ENCODE peak calls at places on chromosome 7, in four cellular contexts. One of them, this sample, is unnamed.

GRCh38 chr7:114711244-114711643 is 210.7 kb upstream of the MDFIC start:
- DNase-seq in fibroblast of the conjunctiva: no peak
- DNase-seq in heart left ventricle: no peak
- DNase-seq in anterior cingulate cortex: no peak
- DNase-seq in this sample: no peak

GRCh38 chr7:124856299-124856888 is 73.2 kb downstream of the POT1 start:
- DNase-seq in heart left ventricle: no peak
- DNase-seq in fibroblast of the conjunctiva: peak
- DNase-seq in anterior cingulate cortex: no peak
- DNase-seq in this sample: peak

GRCh38 chr7:74633451-74633921 is 24.0 kb upstream of the GTF2I start:
- DNase-seq in heart left ventricle: no peak
- DNase-seq in anterior cingulate cortex: no peak
- DNase-seq in fibroblast of the conjunctiva: no peak
- DNase-seq in this sample: no peak

GRCh38 chr7:132081686-132082085 is 494.6 kb downstream of the PLXNA4 start:
- DNase-seq in heart left ventricle: no peak
- DNase-seq in anterior cingulate cortex: no peak
- DNase-seq in fibroblast of the conjunctiva: no peak
- DNase-seq in this sample: no peak

GRCh38 chr7:28882896-28883470 is 75.1 kb downstream of the TRIL start:
- DNase-seq in fibroblast of the conjunctiva: no peak
- DNase-seq in anterior cingulate cortex: no peak
- DNase-seq in heart left ventricle: no peak
- DNase-seq in this sample: no peak

GRCh38 chr7:122546496-122546895 is 152.4 kb downstream of the RNF133 start:
- DNase-seq in fibroblast of the conjunctiva: no peak
- DNase-seq in anterior cingulate cortex: no peak
- DNase-seq in heart left ventricle: no peak
- DNase-seq in this sample: no peak

GRCh38 chr7:16916733-16917132 is 35.0 kb upstream of the AGR3 start:
- DNase-seq in anterior cingulate cortex: no peak
- DNase-seq in fibroblast of the conjunctiva: no peak
- DNase-seq in heart left ventricle: no peak
- DNase-seq in this sample: no peak

GRCh38 chr7:113710310-113711106 is 208.3 kb downstream of the PPP1R3A start:
- DNase-seq in anterior cingulate cortex: no peak
- DNase-seq in fibroblast of the conjunctiva: peak
- DNase-seq in heart left ventricle: no peak
- DNase-seq in this sample: peak

GRCh38 chr7:116687801-116688201 is 15.8 kb downstream of the MET start:
- DNase-seq in anterior cingulate cortex: no peak
- DNase-seq in fibroblast of the conjunctiva: peak
- DNase-seq in heart left ventricle: no peak
- DNase-seq in this sample: no peak

GRCh38 chr7:79227035-79227434 is 226.4 kb downstream of the MAGI2 start:
- DNase-seq in heart left ventricle: no peak
- DNase-seq in fibroblast of the conjunctiva: no peak
- DNase-seq in anterior cingulate cortex: no peak
- DNase-seq in this sample: no peak

GRCh38 chr7:134900430-134900876 is 85.9 kb upstream of the AGBL3 start:
- DNase-seq in anterior cingulate cortex: no peak
- DNase-seq in fibroblast of the conjunctiva: no peak
- DNase-seq in heart left ventricle: no peak
- DNase-seq in this sample: no peak

GRCh38 chr7:81013036-81013435 is 94.2 kb upstream of the SEMA3C start:
- DNase-seq in heart left ventricle: no peak
- DNase-seq in fibroblast of the conjunctiva: peak
- DNase-seq in anterior cingulate cortex: no peak
- DNase-seq in this sample: no peak

GRCh38 chr7:155798673-155799439 is 13.4 kb downstream of the SHH start:
- DNase-seq in heart left ventricle: no peak
- DNase-seq in anterior cingulate cortex: no peak
- DNase-seq in fibroblast of the conjunctiva: no peak
- DNase-seq in this sample: no peak

GRCh38 chr7:27106181-27106905 is 3.9 kb upstream of the HOXA2 start:
- DNase-seq in heart left ventricle: no peak
- DNase-seq in fibroblast of the conjunctiva: no peak
- DNase-seq in anterior cingulate cortex: no peak
- DNase-seq in this sample: no peak

GRCh38 chr7:4758791-4759190 is 16.6 kb upstream of the AP5Z1 start:
- DNase-seq in heart left ventricle: no peak
- DNase-seq in fibroblast of the conjunctiva: no peak
- DNase-seq in anterior cingulate cortex: no peak
- DNase-seq in this sample: no peak

GRCh38 chr7:116805100-116805544 is 57.3 kb upstream of the CAPZA2 start:
- DNase-seq in anterior cingulate cortex: no peak
- DNase-seq in fibroblast of the conjunctiva: no peak
- DNase-seq in heart left ventricle: peak
- DNase-seq in this sample: no peak

GRCh38 chr7:98210513-98211220 is 572 bp upstream of the BHLHA15 start:
- DNase-seq in fibroblast of the conjunctiva: no peak
- DNase-seq in anterior cingulate cortex: no peak
- DNase-seq in heart left ventricle: no peak
- DNase-seq in this sample: no peak

GRCh38 chr7:96250776-96251361 is 71.0 kb downstream of the SLC25A13 start:
- DNase-seq in anterior cingulate cortex: no peak
- DNase-seq in heart left ventricle: no peak
- DNase-seq in fibroblast of the conjunctiva: peak
- DNase-seq in this sample: no peak